ENCODE peak calls at places on chromosome 4, in seven cellular contexts. X is breast epithelium, B is neural crest cell, Z is coronary artery, W is gastrocnemius medialis, U is H9, I is K562. T is an unnamed sample.

GRCh38 chr4:167867191-167867590 is 225.1 kb upstream of the ANXA10 start:
- DNase-seq in U (no peak), B (no peak), X (no peak), W (no peak), Z (no peak), I (no peak), T (no peak)

GRCh38 chr4:141486375-141486997 is 149.9 kb upstream of the IL15 start:
- DNase-seq in W (no peak), Z (no peak), U (no peak), B (no peak), I (no peak), X (no peak), T (no peak)

GRCh38 chr4:165874799-165875371 is 1.8 kb downstream of the TLL1 start:
- DNase-seq in X (no peak), Z (no peak), W (no peak), B (peak), U (peak), I (no peak), T (peak)

GRCh38 chr4:128322986-128323385 is 35.4 kb upstream of the PGRMC2 start:
- DNase-seq in Z (no peak), B (no peak), X (no peak), W (no peak), U (no peak), I (no peak), T (no peak)

GRCh38 chr4:54819044-54819443 is 161.3 kb downstream of the KIT start:
- DNase-seq in I (no peak), W (no peak), X (no peak), U (no peak), Z (no peak), B (no peak), T (no peak)

GRCh38 chr4:165874072-165874798 is 1.2 kb downstream of the TLL1 start:
- DNase-seq in B (peak), X (no peak), Z (no peak), U (peak), I (no peak), W (no peak), T (peak)

GRCh38 chr4:88204882-88205281 is 46.4 kb upstream of the ABCG2 start:
- DNase-seq in U (no peak), B (no peak), I (no peak), W (no peak), Z (no peak), X (no peak), T (no peak)

GRCh38 chr4:77963005-77963404 is 94.1 kb upstream of the FRAS1 start:
- DNase-seq in U (no peak), Z (no peak), X (no peak), B (no peak), I (no peak), W (no peak), T (no peak)

GRCh38 chr4:7537853-7538252 is 103.1 kb upstream of the PSAPL1 start:
- DNase-seq in W (no peak), U (no peak), Z (no peak), I (no peak), X (no peak), B (no peak), T (no peak)

GRCh38 chr4:165440415-165440882 is 61.6 kb downstream of the CPE start:
- DNase-seq in W (no peak), Z (no peak), I (no peak), X (no peak), U (no peak), B (no peak), T (no peak)

GRCh38 chr4:173345648-173346047 is 11.5 kb upstream of the HMGB2 start:
- DNase-seq in I (no peak), B (no peak), Z (no peak), X (no peak), U (no peak), W (no peak), T (no peak)

GRCh38 chr4:69490271-69490670 is 5.4 kb downstream of the UGT2B4 start:
- DNase-seq in I (no peak), Z (no peak), W (no peak), U (no peak), X (no peak), B (no peak), T (no peak)

GRCh38 chr4:67713531-67714247 is 12.7 kb upstream of the UBA6 start:
- DNase-seq in I (peak), X (no peak), Z (no peak), B (no peak), W (no peak), U (no peak), T (no peak)

GRCh38 chr4:127304356-127304755 is 328.4 kb upstream of the INTU start:
- DNase-seq in U (no peak), W (no peak), Z (no peak), B (no peak), X (no peak), I (no peak), T (no peak)

GRCh38 chr4:119682080-119682479 is 53.5 kb upstream of the PDE5A start:
- DNase-seq in I (no peak), Z (no peak), U (no peak), X (no peak), W (no peak), B (no peak), T (no peak)

GRCh38 chr4:55549888-55550287 is 3.2 kb upstream of the CLOCK start:
- DNase-seq in B (no peak), Z (no peak), I (no peak), U (no peak), X (no peak), W (no peak), T (no peak)

GRCh38 chr4:184590196-184590595 is 59.1 kb downstream of the CASP3 start:
- DNase-seq in I (no peak), X (no peak), W (no peak), B (no peak), Z (no peak), U (no peak), T (no peak)

GRCh38 chr4:38161208-38162113 is 201.3 kb downstream of the PTTG2 start:
- DNase-seq in I (no peak), W (no peak), X (no peak), U (no peak), Z (no peak), B (no peak), T (no peak)

GRCh38 chr4:187179086-187180070 is 455.7 kb upstream of the FAT1 start:
- DNase-seq in Z (no peak), I (no peak), W (no peak), U (no peak), B (no peak), X (no peak), T (no peak)

GRCh38 chr4:86233681-86234080 is 126.2 kb downstream of the MAPK10 start:
- DNase-seq in U (no peak), I (no peak), W (no peak), X (no peak), Z (no peak), B (no peak), T (no peak)

GRCh38 chr4:126647756-126648396 is 984.9 kb upstream of the INTU start:
- DNase-seq in U (no peak), X (no peak), B (no peak), I (no peak), W (no peak), Z (no peak), T (no peak)

GRCh38 chr4:1547131-1547862 is 136.8 kb downstream of the FAM53A start:
- DNase-seq in Z (no peak), W (no peak), B (no peak), X (no peak), I (no peak), U (no peak), T (no peak)

GRCh38 chr4:7980036-7980435 is 40.4 kb upstream of the AFAP1 start:
- DNase-seq in X (no peak), W (no peak), U (no peak), Z (no peak), I (no peak), B (no peak), T (no peak)

GRCh38 chr4:67700119-67700873 is 659 bp downstream of the UBA6 start:
- DNase-seq in X (no peak), I (peak), Z (no peak), U (no peak), W (no peak), B (no peak), T (no peak)

DNA sequence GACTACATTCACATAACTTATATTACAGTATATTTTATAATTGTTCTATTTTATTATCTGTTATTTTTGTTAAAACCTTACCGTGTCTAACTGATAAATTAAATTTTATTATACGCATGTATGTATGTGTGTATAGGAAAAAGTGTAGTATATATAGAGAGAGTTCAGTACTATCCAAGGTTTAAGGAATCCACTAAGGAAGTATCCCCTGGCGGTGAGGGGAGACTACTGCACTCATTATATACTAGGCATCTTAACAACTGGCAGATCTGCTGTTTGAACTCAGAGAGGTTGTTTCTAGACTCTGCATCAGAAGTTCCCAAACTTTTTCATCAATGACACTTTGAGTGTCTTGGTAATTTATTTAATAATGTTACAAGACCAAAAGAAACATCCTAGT is 70.9 kb downstream of the NDST4 start:
- DNase-seq in Z (no peak), W (no peak), X (no peak), B (no peak), I (no peak), U (no peak), T (no peak)
- TF ChIP-seq CTCF in Z (no peak), W (no peak), X (no peak), B (peak), I (no peak), U (peak), T (peak)

GRCh38 chr4:100633269-100633668 is 115.4 kb upstream of the EMCN start:
- DNase-seq in I (no peak), X (no peak), B (no peak), U (no peak), Z (no peak), W (no peak), T (no peak)

GRCh38 chr4:100630341-100630740 is 112.5 kb upstream of the EMCN start:
- DNase-seq in U (no peak), B (no peak), I (no peak), X (no peak), W (no peak), Z (no peak), T (no peak)

GRCh38 chr4:100635899-100636298 is 118.1 kb upstream of the EMCN start:
- DNase-seq in X (no peak), I (no peak), U (no peak), Z (no peak), W (no peak), B (no peak), T (no peak)

GRCh38 chr4:100632163-100632562 is 114.3 kb upstream of the EMCN start:
- DNase-seq in I (no peak), U (no peak), B (no peak), Z (no peak), X (no peak), W (no peak), T (no peak)

DNA sequence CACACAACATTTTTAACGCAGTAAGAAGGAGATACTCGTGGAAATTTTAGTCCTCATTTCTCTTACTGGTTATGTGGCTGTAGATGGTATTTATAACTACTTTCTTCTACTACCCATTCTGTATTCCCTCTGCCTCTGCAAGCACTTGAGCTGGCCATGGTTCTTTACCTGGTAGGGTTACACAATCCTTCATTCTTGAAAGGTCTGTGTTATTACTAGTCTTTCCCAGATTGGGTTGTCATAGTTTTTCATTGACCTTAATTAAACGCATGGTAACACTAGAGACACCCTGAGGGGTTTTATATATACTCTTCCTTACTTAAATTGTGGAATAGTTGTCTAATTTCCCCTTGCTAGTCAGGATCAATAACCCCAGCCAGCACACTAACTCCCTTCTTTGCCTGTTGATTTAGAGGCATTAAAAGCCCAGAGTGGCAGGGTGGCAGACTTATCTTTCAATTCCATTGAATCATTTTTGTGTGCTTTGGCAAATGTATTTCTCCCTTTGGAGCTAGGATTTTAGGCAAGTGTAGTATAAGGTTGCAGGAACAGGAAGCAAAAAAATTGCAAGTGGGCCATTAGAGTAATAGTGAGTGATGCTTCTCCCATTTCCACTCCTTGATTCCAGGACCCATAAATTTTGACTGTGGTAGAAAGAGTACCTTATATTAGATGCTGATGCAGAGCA is 113.6 kb upstream of the EMCN start:
- DNase-seq in W (no peak), Z (no peak), U (no peak), B (no peak), I (no peak), X (no peak), T (no peak)
- TF ChIP-seq CTCF in W (no peak), Z (no peak), U (no peak), B (no peak), I (no peak), X (no peak), T (no peak)

GRCh38 chr4:154686838-154687237 is 57.0 kb upstream of the LRAT start:
- DNase-seq in Z (no peak), U (no peak), I (no peak), X (no peak), W (no peak), B (no peak), T (no peak)
- TF ChIP-seq CTCF in Z (no peak), U (no peak), I (no peak), X (no peak), W (no peak), B (peak), T (peak)

GRCh38 chr4:98143001-98143899 is at the start of gene STPG2:
- DNase-seq in I (peak), B (peak), Z (peak), X (peak), U (peak), W (peak), T (peak)
- TF ChIP-seq CTCF in I (peak), B (peak), Z (no peak), X (peak), U (peak), W (peak), T (peak)

T was measured in endothelial cell.